ENCODE peak calls at places on chromosomes 7 and 10, in five cellular contexts. U, I, P, G and C are unnamed samples.

GRCh38 chr10:43681226-43681625 is 32.5 kb upstream of the ZNF32 start:
- DNase-seq in U (no peak), I (no peak), P (no peak), G (no peak), C (no peak)

GRCh38 chr7:90705391-90706066 is 109.4 kb downstream of the CDK14 start:
- DNase-seq in U (peak; percentile 59), I (no peak), P (no peak), G (no peak), C (no peak)

GRCh38 chr10:131451407-131452015 is 140.0 kb upstream of the TCERG1L start:
- DNase-seq in U (no peak), I (no peak), P (no peak), G (no peak), C (no peak)

GRCh38 chr10:23534761-23535160 is 95.9 kb downstream of the OTUD1 start:
- DNase-seq in U (no peak), I (no peak), P (no peak), G (no peak), C (no peak)

GRCh38 chr10:95266674-95267095 is 24.1 kb downstream of the PDLIM1 start:
- DNase-seq in U (no peak), I (no peak), P (peak; percentile 89), G (peak; percentile 92), C (peak; percentile 94)

GRCh38 chr7:91055219-91055618 is 209.0 kb upstream of the FZD1 start:
- DNase-seq in U (no peak), I (no peak), P (no peak), G (no peak), C (no peak)

GRCh38 chr10:56449770-56450169 is 88.7 kb upstream of the ZWINT start:
- DNase-seq in U (peak; percentile 1), I (no peak), P (peak; percentile 1), G (no peak), C (no peak)

GRCh38 chr10:48439031-48439430 is 132.6 kb downstream of the MAPK8 start:
- DNase-seq in U (no peak), I (no peak), P (peak; percentile 65), G (peak; percentile 69), C (peak; percentile 74)

GRCh38 chr10:131315343-131315742 is 3.8 kb upstream of the TCERG1L start:
- DNase-seq in U (no peak), I (no peak), P (peak; percentile 1), G (peak; percentile 3), C (no peak)

GRCh38 chr10:132208489-132209050 is 21.8 kb downstream of the DPYSL4 start:
- DNase-seq in U (no peak), I (no peak), P (no peak), G (no peak), C (no peak)

GRCh38 chr10:113216068-113216467 is 266.0 kb downstream of the TCF7L2 start:
- DNase-seq in U (no peak), I (no peak), P (no peak), G (no peak), C (no peak)

GRCh38 chr7:108235451-108236061 is 105.4 kb upstream of the LAMB4 start:
- DNase-seq in U (no peak), I (no peak), P (peak; percentile 64), G (peak; percentile 62), C (peak; percentile 11)

GRCh38 chr7:18179058-18179457 is 151.4 kb upstream of the PRPS1L1 start:
- DNase-seq in U (no peak), I (no peak), P (peak; percentile 33), G (peak; percentile 7), C (no peak)

GRCh38 chr7:149820622-149821190 is 17.5 kb upstream of the ZNF862 start:
- DNase-seq in U (no peak), I (no peak), P (no peak), G (no peak), C (no peak)

GRCh38 chr10:101101488-101101887 is 29.6 kb upstream of the TLX1 start:
- DNase-seq in U (no peak), I (no peak), P (no peak), G (no peak), C (no peak)

GRCh38 chr10:79054203-79055099 is 14.3 kb upstream of the ZMIZ1 start:
- DNase-seq in U (no peak), I (no peak), P (no peak), G (no peak), C (no peak)

GRCh38 chr7:155210386-155210785 is 87.3 kb upstream of the INSIG1 start:
- DNase-seq in U (no peak), I (no peak), P (no peak), G (no peak), C (no peak)

GRCh38 chr10:121078672-121079102 is 227.5 kb downstream of the WDR11 start:
- DNase-seq in U (no peak), I (no peak), P (no peak), G (no peak), C (no peak)

GRCh38 chr10:77591238-77591880 is 46.2 kb downstream of the KCNMA1 start:
- DNase-seq in U (no peak), I (no peak), P (no peak), G (no peak), C (no peak)

GRCh38 chr7:16636533-16637173 is 8.9 kb downstream of the ANKMY2 start:
- DNase-seq in U (no peak), I (no peak), P (peak; percentile 77), G (no peak), C (peak; percentile 50)

GRCh38 chr10:114207349-114207748 is 28.2 kb downstream of the TDRD1 start:
- DNase-seq in U (no peak), I (no peak), P (no peak), G (no peak), C (no peak)

GRCh38 chr10:70549962-70550845 is 52.3 kb downstream of the PRF1 start:
- DNase-seq in U (peak; percentile 67), I (no peak), P (peak; percentile 73), G (peak; percentile 73), C (peak; percentile 29)

DNA sequence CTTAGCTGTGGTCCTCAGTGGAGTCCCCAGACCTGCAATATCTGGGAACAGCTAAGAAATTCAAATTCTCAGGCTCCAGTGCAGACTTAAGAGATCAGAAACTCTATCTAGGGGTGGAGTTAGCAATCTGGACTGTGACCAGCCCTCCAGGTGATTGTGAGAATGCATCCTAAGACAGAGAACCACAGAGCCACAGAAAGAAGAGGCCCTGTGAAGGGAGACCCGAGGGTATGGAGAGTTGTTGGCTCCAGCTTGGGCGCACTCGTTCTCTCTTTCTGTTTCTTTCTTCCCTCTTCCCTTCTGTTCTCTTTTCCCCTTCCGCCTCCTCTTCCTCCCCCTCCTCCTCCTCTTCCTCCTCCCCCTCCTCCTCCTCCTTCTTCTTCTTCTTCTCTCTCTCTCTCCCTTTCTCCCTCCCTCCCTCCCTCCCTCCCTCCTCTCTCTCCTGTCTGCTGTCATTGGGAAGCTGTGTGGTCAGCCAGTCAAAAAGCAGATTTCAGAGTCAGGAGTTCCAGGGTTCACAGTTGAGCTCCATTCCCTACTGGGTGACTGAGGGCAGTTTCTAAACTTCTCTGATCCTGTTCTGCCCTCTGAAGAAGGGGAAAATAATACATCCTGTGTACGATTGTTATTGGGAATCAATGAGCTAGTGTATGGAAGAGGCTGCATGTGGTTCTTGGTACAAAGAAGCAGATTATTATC is 62.1 kb upstream of the STEAP1B start:
- DNase-seq in U (no peak), I (no peak), P (no peak), G (peak; percentile 62), C (no peak)
- TF ChIP-seq CTCF in U (no peak), I (no peak), P (no peak), G (no peak), C (peak; percentile 12)

GRCh38 chr10:89549510-89549909 is 14.1 kb upstream of the SLC16A12 start:
- DNase-seq in U (no peak), I (no peak), P (no peak), G (no peak), C (no peak)

GRCh38 chr10:89547853-89548513 is 12.6 kb upstream of the SLC16A12 start:
- DNase-seq in U (no peak), I (no peak), P (no peak), G (no peak), C (no peak)

GRCh38 chr10:89552213-89552612 is 16.8 kb upstream of the SLC16A12 start:
- DNase-seq in U (no peak), I (no peak), P (no peak), G (no peak), C (no peak)

GRCh38 chr10:89550509-89550908 is 15.1 kb upstream of the SLC16A12 start:
- DNase-seq in U (peak; percentile 48), I (no peak), P (peak; percentile 26), G (peak; percentile 28), C (no peak)

DNA sequence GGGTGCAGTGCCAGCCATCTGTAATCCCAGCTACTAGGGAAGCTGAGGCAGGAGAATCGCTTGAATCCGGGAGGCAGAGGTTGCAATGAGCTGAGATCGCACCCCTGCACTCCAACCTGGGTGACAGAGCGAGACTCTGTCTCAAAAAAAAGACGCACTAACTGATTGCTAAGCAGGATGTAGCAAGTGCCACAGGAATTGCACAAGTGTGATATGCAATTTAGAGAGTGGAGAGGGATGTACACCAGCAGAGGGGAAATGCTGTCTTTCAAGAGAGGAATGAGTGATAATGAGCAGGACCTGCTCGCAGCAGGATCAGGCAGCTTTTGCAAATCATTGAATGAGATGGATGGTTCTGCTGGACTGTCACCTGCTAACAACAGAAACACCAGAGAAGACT is 13.3 kb upstream of the SLC16A12 start:
- DNase-seq in U (no peak), I (no peak), P (no peak), G (no peak), C (no peak)
- TF ChIP-seq CTCF in U (no peak), I (no peak), P (no peak), G (no peak), C (no peak)

GRCh38 chr7:100111914-100112313 is 7.2 kb downstream of the TAF6 start:
- DNase-seq in U (no peak), I (no peak), P (no peak), G (no peak), C (no peak)
- TF ChIP-seq CTCF in U (no peak), I (no peak), P (no peak), G (no peak), C (peak; percentile 20)

GRCh38 chr7:30019387-30019786 is 7.1 kb downstream of the FKBP14 start:
- DNase-seq in U (no peak), I (no peak), P (peak; percentile 33), G (no peak), C (no peak)
- TF ChIP-seq CTCF in U (no peak), I (no peak), P (peak; percentile 36), G (no peak), C (peak; percentile 56)

GRCh38 chr10:35226507-35226906 is 99.9 kb downstream of the CREM start:
- DNase-seq in U (no peak), I (no peak), P (no peak), G (no peak), C (no peak)

GRCh38 chr10:35219906-35220890 is 93.6 kb downstream of the CREM start:
- DNase-seq in U (no peak), I (no peak), P (peak; percentile 12), G (no peak), C (no peak)

GRCh38 chr10:35224045-35224740 is 97.5 kb downstream of the CREM start:
- DNase-seq in U (no peak), I (no peak), P (no peak), G (no peak), C (no peak)

GRCh38 chr10:35225204-35225603 is 98.6 kb downstream of the CREM start:
- DNase-seq in U (no peak), I (no peak), P (no peak), G (peak; percentile 65), C (no peak)

GRCh38 chr10:35223016-35223415 is 96.4 kb downstream of the CREM start:
- DNase-seq in U (no peak), I (no peak), P (no peak), G (no peak), C (no peak)
- TF ChIP-seq CTCF in U (no peak), I (no peak), P (peak; percentile 23), G (peak; percentile 4), C (peak; percentile 47)

GRCh38 chr10:124705817-124706461 is 38.2 kb downstream of the FAM53B start:
- DNase-seq in U (no peak), I (no peak), P (peak; percentile 66), G (no peak), C (no peak)
- TF ChIP-seq CTCF in U (peak; percentile 32), I (no peak), P (peak; percentile 45), G (no peak), C (no peak)